ENCODE peak calls at places on chromosomes 7 and 10, in nine cellular contexts. One of them, this sample, is unnamed.

GRCh38 chr7:13903997-13904396 is 85.5 kb downstream of the ETV1 start:
- DNase-seq in GM12878: no peak
- DNase-seq in body of pancreas: no peak
- DNase-seq in uterus: no peak
- DNase-seq in suprapubic skin: no peak
- DNase-seq in lower leg skin: no peak
- DNase-seq in right lobe of liver: no peak
- DNase-seq in Peyer's patch: no peak
- DNase-seq in ovary: no peak
- DNase-seq in this sample: no peak

GRCh38 chr10:36256166-36256565 is 614.1 kb upstream of the FZD8 start:
- DNase-seq in GM12878: no peak
- DNase-seq in body of pancreas: no peak
- DNase-seq in uterus: no peak
- DNase-seq in suprapubic skin: no peak
- DNase-seq in lower leg skin: no peak
- DNase-seq in right lobe of liver: no peak
- DNase-seq in Peyer's patch: no peak
- DNase-seq in ovary: no peak
- DNase-seq in this sample: no peak

GRCh38 chr7:131090866-131091692 is 236.6 kb upstream of the MKLN1 start:
- DNase-seq in GM12878: no peak
- DNase-seq in body of pancreas: no peak
- DNase-seq in uterus: no peak
- DNase-seq in suprapubic skin: no peak
- DNase-seq in lower leg skin: no peak
- DNase-seq in right lobe of liver: no peak
- DNase-seq in Peyer's patch: no peak
- DNase-seq in ovary: no peak
- DNase-seq in this sample: no peak

GRCh38 chr10:31134303-31134928 is 102.8 kb upstream of the ZNF438 start:
- DNase-seq in GM12878: peak
- DNase-seq in body of pancreas: no peak
- DNase-seq in uterus: peak
- DNase-seq in suprapubic skin: no peak
- DNase-seq in lower leg skin: no peak
- DNase-seq in right lobe of liver: no peak
- DNase-seq in Peyer's patch: no peak
- DNase-seq in ovary: no peak
- DNase-seq in this sample: no peak

GRCh38 chr10:89352039-89352597 is 24.3 kb downstream of the IFIT3 start:
- DNase-seq in GM12878: no peak
- DNase-seq in body of pancreas: peak
- DNase-seq in uterus: peak
- DNase-seq in suprapubic skin: no peak
- DNase-seq in lower leg skin: no peak
- DNase-seq in right lobe of liver: peak
- DNase-seq in Peyer's patch: peak
- DNase-seq in ovary: no peak
- DNase-seq in this sample: no peak

GRCh38 chr7:120168066-120168465 is 104.9 kb upstream of the KCND2 start:
- DNase-seq in GM12878: no peak
- DNase-seq in body of pancreas: no peak
- DNase-seq in uterus: peak
- DNase-seq in suprapubic skin: no peak
- DNase-seq in lower leg skin: no peak
- DNase-seq in right lobe of liver: no peak
- DNase-seq in Peyer's patch: no peak
- DNase-seq in ovary: no peak
- DNase-seq in this sample: no peak

GRCh38 chr10:113360870-113361269 is 192.0 kb upstream of the HABP2 start:
- DNase-seq in GM12878: no peak
- DNase-seq in body of pancreas: no peak
- DNase-seq in uterus: no peak
- DNase-seq in suprapubic skin: no peak
- DNase-seq in lower leg skin: no peak
- DNase-seq in right lobe of liver: no peak
- DNase-seq in Peyer's patch: no peak
- DNase-seq in ovary: no peak
- DNase-seq in this sample: no peak

GRCh38 chr10:112949875-112950507 is at the start of gene TCF7L2:
- DNase-seq in GM12878: no peak
- DNase-seq in body of pancreas: peak
- DNase-seq in uterus: peak
- DNase-seq in suprapubic skin: peak
- DNase-seq in lower leg skin: peak
- DNase-seq in right lobe of liver: peak
- DNase-seq in Peyer's patch: peak
- DNase-seq in ovary: peak
- DNase-seq in this sample: peak

GRCh38 chr7:94276797-94277196 is 117.9 kb upstream of the COL1A2 start:
- DNase-seq in GM12878: no peak
- DNase-seq in body of pancreas: peak
- DNase-seq in uterus: no peak
- DNase-seq in suprapubic skin: no peak
- DNase-seq in lower leg skin: no peak
- DNase-seq in right lobe of liver: no peak
- DNase-seq in Peyer's patch: no peak
- DNase-seq in ovary: no peak
- DNase-seq in this sample: no peak

GRCh38 chr10:310371-310770 is 175.1 kb downstream of the ZMYND11 start:
- DNase-seq in GM12878: no peak
- DNase-seq in body of pancreas: no peak
- DNase-seq in uterus: no peak
- DNase-seq in suprapubic skin: no peak
- DNase-seq in lower leg skin: no peak
- DNase-seq in right lobe of liver: no peak
- DNase-seq in Peyer's patch: no peak
- DNase-seq in ovary: no peak
- DNase-seq in this sample: no peak

GRCh38 chr7:98284335-98285036 is 3.0 kb downstream of the BRI3 start:
- DNase-seq in GM12878: no peak
- DNase-seq in body of pancreas: peak
- DNase-seq in uterus: peak
- DNase-seq in suprapubic skin: peak
- DNase-seq in lower leg skin: peak
- DNase-seq in right lobe of liver: peak
- DNase-seq in Peyer's patch: peak
- DNase-seq in ovary: peak
- DNase-seq in this sample: peak

GRCh38 chr7:75823198-75823910 is 9.7 kb upstream of the CCL24 start:
- DNase-seq in GM12878: no peak
- DNase-seq in body of pancreas: no peak
- DNase-seq in uterus: no peak
- DNase-seq in suprapubic skin: no peak
- DNase-seq in lower leg skin: no peak
- DNase-seq in right lobe of liver: no peak
- DNase-seq in Peyer's patch: no peak
- DNase-seq in ovary: no peak
- DNase-seq in this sample: no peak
- TF ChIP-seq POLR2A in GM12878: no peak
- TF ChIP-seq POLR2A in body of pancreas: no peak
- TF ChIP-seq POLR2A in uterus: no peak
- TF ChIP-seq POLR2A in suprapubic skin: no peak
- TF ChIP-seq POLR2A in lower leg skin: no peak
- TF ChIP-seq POLR2A in right lobe of liver: no peak
- TF ChIP-seq POLR2A in Peyer's patch: no peak
- TF ChIP-seq POLR2A in ovary: no peak
- TF ChIP-seq POLR2A in this sample: no peak

DNA sequence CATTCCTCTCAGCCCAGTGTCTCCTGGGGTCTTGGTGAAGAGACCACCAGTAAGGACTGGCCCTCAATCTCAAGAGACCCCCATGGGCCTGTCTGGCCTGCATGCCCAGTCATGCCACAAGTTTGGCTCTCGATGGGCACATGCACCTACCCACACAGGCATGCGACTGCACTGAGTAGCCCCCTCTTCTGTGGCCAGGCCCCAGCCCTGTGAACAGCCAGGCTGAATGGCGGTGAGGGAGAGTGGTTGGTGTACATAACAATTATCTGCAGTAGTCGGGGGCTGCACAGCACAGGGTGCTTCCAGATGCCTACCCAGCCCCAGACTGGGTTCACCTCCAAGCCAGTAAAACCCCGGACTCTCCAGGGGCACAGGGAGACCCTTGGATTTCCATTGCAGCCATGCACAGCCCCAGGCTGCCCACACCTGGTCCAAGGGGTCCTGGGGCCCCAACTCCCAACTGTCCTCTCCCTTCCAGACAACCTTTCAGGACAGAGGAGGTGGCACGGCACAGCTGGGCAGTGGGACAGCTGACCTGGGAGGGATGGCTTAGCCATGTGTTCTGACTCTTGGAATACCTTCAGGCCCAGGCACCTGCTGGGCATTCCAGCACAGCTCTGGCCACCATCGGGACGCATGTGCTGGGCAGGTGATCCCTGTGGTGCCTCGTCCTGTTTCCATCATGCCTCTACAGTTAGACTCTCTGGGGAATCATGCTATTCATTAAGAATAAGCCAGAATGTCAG is 21.0 kb upstream of the CSGALNACT2 start:
- DNase-seq in GM12878: no peak
- DNase-seq in body of pancreas: no peak
- DNase-seq in uterus: no peak
- DNase-seq in suprapubic skin: no peak
- DNase-seq in lower leg skin: no peak
- DNase-seq in right lobe of liver: no peak
- DNase-seq in Peyer's patch: no peak
- DNase-seq in ovary: peak
- DNase-seq in this sample: peak
- TF ChIP-seq POLR2A in GM12878: no peak
- TF ChIP-seq POLR2A in body of pancreas: no peak
- TF ChIP-seq POLR2A in uterus: no peak
- TF ChIP-seq POLR2A in suprapubic skin: no peak
- TF ChIP-seq POLR2A in lower leg skin: no peak
- TF ChIP-seq POLR2A in right lobe of liver: no peak
- TF ChIP-seq POLR2A in Peyer's patch: no peak
- TF ChIP-seq POLR2A in ovary: no peak
- TF ChIP-seq POLR2A in this sample: no peak

GRCh38 chr7:69656077-69656476 is 57.8 kb downstream of the AUTS2 start:
- DNase-seq in GM12878: no peak
- DNase-seq in body of pancreas: no peak
- DNase-seq in uterus: no peak
- DNase-seq in suprapubic skin: no peak
- DNase-seq in lower leg skin: no peak
- DNase-seq in right lobe of liver: no peak
- DNase-seq in Peyer's patch: no peak
- DNase-seq in ovary: no peak
- DNase-seq in this sample: no peak
- TF ChIP-seq POLR2A in GM12878: no peak
- TF ChIP-seq POLR2A in body of pancreas: no peak
- TF ChIP-seq POLR2A in uterus: no peak
- TF ChIP-seq POLR2A in suprapubic skin: no peak
- TF ChIP-seq POLR2A in lower leg skin: no peak
- TF ChIP-seq POLR2A in right lobe of liver: no peak
- TF ChIP-seq POLR2A in Peyer's patch: no peak
- TF ChIP-seq POLR2A in ovary: no peak
- TF ChIP-seq POLR2A in this sample: no peak

GRCh38 chr10:72720814-72721665 is 29.1 kb downstream of the MCU start:
- DNase-seq in GM12878: no peak
- DNase-seq in body of pancreas: no peak
- DNase-seq in uterus: no peak
- DNase-seq in suprapubic skin: no peak
- DNase-seq in lower leg skin: no peak
- DNase-seq in right lobe of liver: no peak
- DNase-seq in Peyer's patch: no peak
- DNase-seq in ovary: no peak
- DNase-seq in this sample: no peak
- TF ChIP-seq POLR2A in GM12878: no peak
- TF ChIP-seq POLR2A in body of pancreas: no peak
- TF ChIP-seq POLR2A in uterus: no peak
- TF ChIP-seq POLR2A in suprapubic skin: no peak
- TF ChIP-seq POLR2A in lower leg skin: no peak
- TF ChIP-seq POLR2A in right lobe of liver: no peak
- TF ChIP-seq POLR2A in Peyer's patch: no peak
- TF ChIP-seq POLR2A in ovary: no peak
- TF ChIP-seq POLR2A in this sample: no peak

GRCh38 chr7:157372300-157373232 is 35.8 kb downstream of the DNAJB6 start:
- DNase-seq in GM12878: no peak
- DNase-seq in body of pancreas: no peak
- DNase-seq in uterus: no peak
- DNase-seq in suprapubic skin: no peak
- DNase-seq in lower leg skin: peak
- DNase-seq in right lobe of liver: no peak
- DNase-seq in Peyer's patch: peak
- DNase-seq in ovary: no peak
- DNase-seq in this sample: no peak
- TF ChIP-seq POLR2A in GM12878: no peak
- TF ChIP-seq POLR2A in body of pancreas: no peak
- TF ChIP-seq POLR2A in uterus: no peak
- TF ChIP-seq POLR2A in suprapubic skin: no peak
- TF ChIP-seq POLR2A in lower leg skin: no peak
- TF ChIP-seq POLR2A in right lobe of liver: no peak
- TF ChIP-seq POLR2A in Peyer's patch: no peak
- TF ChIP-seq POLR2A in ovary: no peak
- TF ChIP-seq POLR2A in this sample: no peak

DNA sequence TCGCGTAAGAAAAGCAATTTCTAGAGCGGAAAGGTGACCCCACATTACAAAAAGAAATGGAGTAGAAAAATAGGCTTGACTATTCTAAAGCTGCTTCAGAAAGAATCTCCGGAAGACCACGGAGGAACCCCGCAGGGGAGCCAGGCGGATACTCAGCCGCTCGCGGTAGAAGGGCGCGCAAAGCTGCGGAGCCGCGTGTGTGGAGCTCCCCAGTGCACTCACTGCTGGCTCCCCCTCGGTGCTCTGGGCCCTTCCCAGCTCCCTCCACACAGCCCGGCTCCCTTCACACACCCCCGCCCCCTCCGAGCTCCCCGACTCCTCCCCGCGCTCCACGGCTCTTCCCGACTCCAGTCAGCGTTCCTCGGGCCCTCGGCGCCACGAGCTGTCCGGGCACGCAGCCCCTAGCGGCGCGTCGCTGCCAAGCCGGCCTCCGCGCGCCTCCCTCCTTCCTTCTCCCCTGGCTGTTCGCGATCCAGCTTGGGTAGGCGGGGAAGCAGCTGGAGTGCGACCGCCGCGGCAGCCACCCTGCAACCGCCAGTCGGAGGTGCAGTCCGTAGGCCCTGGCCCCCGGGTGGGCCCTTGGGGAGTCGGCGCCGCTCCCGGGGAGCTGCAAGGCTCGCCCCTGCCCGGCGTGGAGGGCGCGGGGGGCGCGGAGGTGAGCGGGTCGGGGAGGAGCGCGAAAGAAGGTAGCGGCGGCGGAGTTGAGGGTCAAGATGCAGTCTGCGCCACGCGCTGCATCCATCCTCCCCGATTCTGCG is at the start of gene STEAP2:
- DNase-seq in GM12878: no peak
- DNase-seq in body of pancreas: peak
- DNase-seq in uterus: peak
- DNase-seq in suprapubic skin: peak
- DNase-seq in lower leg skin: peak
- DNase-seq in right lobe of liver: peak
- DNase-seq in Peyer's patch: peak
- DNase-seq in ovary: peak
- DNase-seq in this sample: peak
- TF ChIP-seq POLR2A in GM12878: no peak
- TF ChIP-seq POLR2A in body of pancreas: peak
- TF ChIP-seq POLR2A in uterus: peak
- TF ChIP-seq POLR2A in suprapubic skin: no peak
- TF ChIP-seq POLR2A in lower leg skin: no peak
- TF ChIP-seq POLR2A in right lobe of liver: peak
- TF ChIP-seq POLR2A in Peyer's patch: peak
- TF ChIP-seq POLR2A in ovary: peak
- TF ChIP-seq POLR2A in this sample: peak

GRCh38 chr7:897771-898376 is 21.5 kb downstream of the GET4 start:
- DNase-seq in GM12878: no peak
- DNase-seq in body of pancreas: peak
- DNase-seq in uterus: no peak
- DNase-seq in suprapubic skin: no peak
- DNase-seq in lower leg skin: no peak
- DNase-seq in right lobe of liver: peak
- DNase-seq in Peyer's patch: no peak
- DNase-seq in ovary: no peak
- DNase-seq in this sample: peak
- TF ChIP-seq POLR2A in GM12878: peak
- TF ChIP-seq POLR2A in body of pancreas: no peak
- TF ChIP-seq POLR2A in uterus: no peak
- TF ChIP-seq POLR2A in suprapubic skin: no peak
- TF ChIP-seq POLR2A in lower leg skin: no peak
- TF ChIP-seq POLR2A in right lobe of liver: no peak
- TF ChIP-seq POLR2A in Peyer's patch: no peak
- TF ChIP-seq POLR2A in ovary: no peak
- TF ChIP-seq POLR2A in this sample: no peak

This sample was measured in spleen.